ENCODE peak calls at places on chromosomes 7 and 10, in five cellular contexts. C is suprapubic skin; W is fibroblast of lung; O is CD4-positive, alpha-beta T cell; A is activated naive CD4-positive, alpha-beta T cell treated with anti-CD3 and anti-CD28 coated beads, Interleukin-2, amount 10 ng/mL, durations not matched to agents 7 days and 5 days. X is an unnamed sample.

GRCh38 chr10:120597902-120598301 is 140.9 kb downstream of the PLPP4 start:
- DNase-seq in W (no peak), A (no peak), O (no peak), C (no peak), X (no peak)

GRCh38 chr10:77774940-77775391 is 137.4 kb upstream of the KCNMA1 start:
- DNase-seq in A (no peak), C (no peak), O (no peak), W (no peak), X (peak)

GRCh38 chr10:122576291-122576690 is 15.7 kb downstream of the DMBT1 start:
- DNase-seq in O (no peak), W (no peak), A (no peak), C (no peak), X (no peak)

GRCh38 chr10:8975535-8975934 is 921.0 kb downstream of the GATA3 start:
- DNase-seq in W (no peak), A (no peak), C (no peak), O (no peak), X (no peak)

GRCh38 chr7:133846203-133846945 is 280.8 kb upstream of the LRGUK start:
- DNase-seq in A (no peak), W (no peak), C (no peak), O (no peak), X (no peak)

GRCh38 chr7:155908385-155908784 is 96.1 kb upstream of the SHH start:
- DNase-seq in C (no peak), A (no peak), O (no peak), W (no peak), X (no peak)

GRCh38 chr10:308101-308500 is 172.8 kb downstream of the ZMYND11 start:
- DNase-seq in C (no peak), A (no peak), O (no peak), W (no peak), X (no peak)

GRCh38 chr10:124197301-124198148 is 104.1 kb upstream of the CHST15 start:
- DNase-seq in C (no peak), A (no peak), O (no peak), W (no peak), X (no peak)

GRCh38 chr7:34061175-34061574 is 155.8 kb downstream of the BMPER start:
- DNase-seq in C (no peak), A (no peak), O (no peak), W (peak), X (peak)

GRCh38 chr10:22345301-22346086 is at the start of gene SPAG6:
- DNase-seq in C (peak), A (peak), W (no peak), O (peak), X (no peak)

GRCh38 chr7:29976673-29977072 is 12.9 kb downstream of the SCRN1 start:
- DNase-seq in A (no peak), W (peak), O (no peak), C (no peak), X (peak)

GRCh38 chr10:128098631-128099030 is 27.6 kb downstream of the MKI67 start:
- DNase-seq in A (no peak), C (no peak), W (no peak), O (no peak), X (no peak)

GRCh38 chr7:20440472-20441105 is 109.9 kb downstream of the ITGB8 start:
- DNase-seq in W (peak), A (peak), O (no peak), C (no peak), X (peak)

GRCh38 chr7:87628780-87629569 is 777 bp downstream of the RUNDC3B start:
- DNase-seq in C (peak), W (no peak), A (peak), O (peak), X (no peak)

GRCh38 chr10:119279441-119279840 is 72.1 kb downstream of the GRK5 start:
- DNase-seq in C (no peak), O (no peak), A (no peak), W (no peak), X (no peak)

GRCh38 chr7:46003896-46004875 is 83.1 kb upstream of the IGFBP3 start:
- DNase-seq in O (no peak), W (peak), C (no peak), A (no peak), X (peak)

GRCh38 chr10:33735463-33735862 is 401.0 kb upstream of the NRP1 start:
- DNase-seq in O (no peak), A (no peak), W (no peak), C (no peak), X (peak)

GRCh38 chr10:117334921-117335320 is 40.3 kb downstream of the PDZD8 start:
- DNase-seq in A (no peak), C (no peak), W (peak), O (no peak), X (no peak)

GRCh38 chr7:22786290-22786932 is 36.2 kb downstream of the TOMM7 start:
- DNase-seq in W (no peak), A (no peak), O (no peak), C (no peak), X (no peak)

GRCh38 chr7:38844952-38845563 is 63.9 kb downstream of the VPS41 start:
- DNase-seq in C (no peak), W (no peak), O (no peak), A (no peak), X (no peak)

GRCh38 chr7:17031903-17032551 is 150.2 kb upstream of the AGR3 start:
- DNase-seq in W (no peak), O (no peak), C (no peak), A (no peak), X (no peak)

GRCh38 chr10:63675171-63675570 is 154.0 kb downstream of the REEP3 start:
- DNase-seq in A (no peak), C (no peak), O (no peak), W (peak), X (peak)

GRCh38 chr10:30705625-30706149 is 76.1 kb upstream of the LYZL2 start:
- DNase-seq in A (peak), O (no peak), W (no peak), C (no peak), X (no peak)

GRCh38 chr10:124296813-124297788 is 121.6 kb downstream of the OAT start:
- DNase-seq in W (no peak), C (no peak), A (no peak), O (no peak), X (no peak)

GRCh38 chr10:112695539-112695938 is 248.5 kb downstream of the VTI1A start:
- DNase-seq in C (no peak), A (no peak), W (no peak), O (no peak), X (no peak)

GRCh38 chr7:42237162-42237821 is at the start of gene GLI3:
- DNase-seq in A (peak), O (no peak), W (peak), C (peak), X (peak)

GRCh38 chr7:95527033-95527775 is 41.5 kb downstream of the ASB4 start:
- DNase-seq in A (peak), O (no peak), C (peak), W (peak), X (peak)

GRCh38 chr7:71261066-71261465 is 129.1 kb downstream of the GALNT17 start:
- DNase-seq in W (no peak), C (no peak), A (no peak), O (no peak), X (no peak)

GRCh38 chr7:77258014-77258413 is 58.4 kb upstream of the FGL2 start:
- DNase-seq in A (no peak), W (peak), O (no peak), C (no peak), X (peak)

GRCh38 chr7:96219382-96220130 is 102.3 kb downstream of the SLC25A13 start:
- DNase-seq in A (no peak), C (no peak), O (no peak), W (peak), X (peak)

GRCh38 chr10:75788394-75789205 is 357.2 kb downstream of the LRMDA start:
- DNase-seq in A (no peak), W (peak), O (no peak), C (no peak), X (no peak)

GRCh38 chr7:131312838-131313237 is 14.8 kb upstream of the MKLN1 start:
- DNase-seq in C (no peak), O (no peak), W (no peak), A (no peak), X (no peak)

GRCh38 chr10:70619271-70620019 is 16.9 kb upstream of the PRF1 start:
- DNase-seq in A (no peak), W (peak), C (no peak), O (no peak), X (peak)

GRCh38 chr10:63236113-63236935 is 103.2 kb downstream of the NRBF2 start:
- DNase-seq in C (no peak), A (no peak), W (peak), O (no peak), X (peak)